ENCODE peak calls at places on chromosome 18, in eight cellular contexts. One of them, this sample, is unnamed.

GRCh38 chr18:26574958-26575864 is 26.9 kb upstream of the KCTD1 start:
- DNase-seq in ELF-1: peak; percentile 88
- DNase-seq in upper lobe of right lung: peak; percentile 80
- DNase-seq in EL: peak; percentile 66
- DNase-seq in HS-5: no peak
- DNase-seq in left ventricle myocardium inferior: peak; percentile 28
- DNase-seq in PC-9: peak; percentile 31
- DNase-seq in choroid plexus epithelial cell: peak; percentile 60
- DNase-seq in this sample: peak; percentile 52

GRCh38 chr18:13315000-13315399 is 96.4 kb downstream of the LDLRAD4 start:
- DNase-seq in ELF-1: no peak
- DNase-seq in left ventricle myocardium inferior: no peak
- DNase-seq in PC-9: no peak
- DNase-seq in choroid plexus epithelial cell: no peak
- DNase-seq in upper lobe of right lung: no peak
- DNase-seq in EL: no peak
- DNase-seq in HS-5: no peak
- DNase-seq in this sample: no peak

GRCh38 chr18:2971741-2972552 is 41.0 kb downstream of the LPIN2 start:
- DNase-seq in EL: no peak
- DNase-seq in ELF-1: no peak
- DNase-seq in PC-9: no peak
- DNase-seq in HS-5: no peak
- DNase-seq in choroid plexus epithelial cell: peak; percentile 60
- DNase-seq in upper lobe of right lung: peak; percentile 71
- DNase-seq in left ventricle myocardium inferior: peak; percentile 34
- DNase-seq in this sample: no peak

GRCh38 chr18:23306842-23307241 is 146.2 kb upstream of the RIOK3 start:
- DNase-seq in upper lobe of right lung: no peak
- DNase-seq in EL: no peak
- DNase-seq in PC-9: no peak
- DNase-seq in left ventricle myocardium inferior: no peak
- DNase-seq in ELF-1: no peak
- DNase-seq in HS-5: no peak
- DNase-seq in choroid plexus epithelial cell: no peak
- DNase-seq in this sample: no peak

GRCh38 chr18:51196116-51196810 is 1.2 kb downstream of the MEX3C start:
- DNase-seq in left ventricle myocardium inferior: peak; percentile 47
- DNase-seq in choroid plexus epithelial cell: peak; percentile 38
- DNase-seq in ELF-1: peak; percentile 57
- DNase-seq in PC-9: peak; percentile 8
- DNase-seq in upper lobe of right lung: peak; percentile 82
- DNase-seq in HS-5: no peak
- DNase-seq in EL: peak; percentile 28
- DNase-seq in this sample: peak; percentile 17

GRCh38 chr18:56709463-56709862 is 58.3 kb downstream of the WDR7 start:
- DNase-seq in ELF-1: peak; percentile 1
- DNase-seq in EL: peak; percentile 81
- DNase-seq in choroid plexus epithelial cell: peak; percentile 92
- DNase-seq in upper lobe of right lung: no peak
- DNase-seq in HS-5: peak; percentile 45
- DNase-seq in left ventricle myocardium inferior: no peak
- DNase-seq in PC-9: no peak
- DNase-seq in this sample: peak; percentile 73

GRCh38 chr18:48750485-48751175 is 200.1 kb downstream of the SMAD7 start:
- DNase-seq in choroid plexus epithelial cell: no peak
- DNase-seq in HS-5: no peak
- DNase-seq in left ventricle myocardium inferior: no peak
- DNase-seq in EL: no peak
- DNase-seq in ELF-1: no peak
- DNase-seq in upper lobe of right lung: no peak
- DNase-seq in PC-9: no peak
- DNase-seq in this sample: peak; percentile 35

GRCh38 chr18:6607348-6607747 is 122.2 kb upstream of the ARHGAP28 start:
- DNase-seq in EL: no peak
- DNase-seq in upper lobe of right lung: no peak
- DNase-seq in ELF-1: no peak
- DNase-seq in PC-9: no peak
- DNase-seq in left ventricle myocardium inferior: no peak
- DNase-seq in choroid plexus epithelial cell: no peak
- DNase-seq in HS-5: no peak
- DNase-seq in this sample: no peak

GRCh38 chr18:49100226-49100968 is 149.6 kb upstream of the SMAD7 start:
- DNase-seq in ELF-1: no peak
- DNase-seq in PC-9: no peak
- DNase-seq in HS-5: no peak
- DNase-seq in left ventricle myocardium inferior: no peak
- DNase-seq in EL: no peak
- DNase-seq in choroid plexus epithelial cell: peak; percentile 43
- DNase-seq in upper lobe of right lung: no peak
- DNase-seq in this sample: peak; percentile 9

GRCh38 chr18:79272916-79273315 is 122.8 kb upstream of the NFATC1 start:
- DNase-seq in choroid plexus epithelial cell: no peak
- DNase-seq in PC-9: no peak
- DNase-seq in left ventricle myocardium inferior: no peak
- DNase-seq in EL: no peak
- DNase-seq in upper lobe of right lung: no peak
- DNase-seq in ELF-1: no peak
- DNase-seq in HS-5: no peak
- DNase-seq in this sample: no peak

GRCh38 chr18:41135146-41135545 is 819.9 kb upstream of the PIK3C3 start:
- DNase-seq in choroid plexus epithelial cell: no peak
- DNase-seq in ELF-1: no peak
- DNase-seq in PC-9: no peak
- DNase-seq in EL: no peak
- DNase-seq in left ventricle myocardium inferior: no peak
- DNase-seq in HS-5: no peak
- DNase-seq in upper lobe of right lung: no peak
- DNase-seq in this sample: no peak

GRCh38 chr18:63236990-63237389 is 82.6 kb downstream of the BCL2 start:
- DNase-seq in HS-5: no peak
- DNase-seq in EL: no peak
- DNase-seq in left ventricle myocardium inferior: peak; percentile 25
- DNase-seq in ELF-1: no peak
- DNase-seq in PC-9: no peak
- DNase-seq in upper lobe of right lung: peak; percentile 69
- DNase-seq in choroid plexus epithelial cell: no peak
- DNase-seq in this sample: no peak

GRCh38 chr18:78525364-78526111 is 454.1 kb upstream of the SALL3 start:
- DNase-seq in ELF-1: no peak
- DNase-seq in upper lobe of right lung: no peak
- DNase-seq in choroid plexus epithelial cell: peak; percentile 38
- DNase-seq in EL: no peak
- DNase-seq in PC-9: no peak
- DNase-seq in left ventricle myocardium inferior: no peak
- DNase-seq in HS-5: no peak
- DNase-seq in this sample: peak; percentile 4

GRCh38 chr18:51191139-51191717 is 6.3 kb downstream of the MEX3C start:
- DNase-seq in HS-5: no peak
- DNase-seq in left ventricle myocardium inferior: no peak
- DNase-seq in PC-9: no peak
- DNase-seq in ELF-1: no peak
- DNase-seq in EL: no peak
- DNase-seq in choroid plexus epithelial cell: no peak
- DNase-seq in upper lobe of right lung: no peak
- DNase-seq in this sample: no peak

GRCh38 chr18:31040982-31041345 is 1.6 kb downstream of the DSC3 start:
- DNase-seq in left ventricle myocardium inferior: no peak
- DNase-seq in HS-5: no peak
- DNase-seq in PC-9: no peak
- DNase-seq in EL: no peak
- DNase-seq in choroid plexus epithelial cell: no peak
- DNase-seq in upper lobe of right lung: no peak
- DNase-seq in ELF-1: peak; percentile 53
- DNase-seq in this sample: peak; percentile 60

GRCh38 chr18:63553117-63553516 is 10.9 kb downstream of the SERPINB12 start:
- DNase-seq in left ventricle myocardium inferior: no peak
- DNase-seq in ELF-1: peak; percentile 3
- DNase-seq in HS-5: peak; percentile 37
- DNase-seq in choroid plexus epithelial cell: peak; percentile 78
- DNase-seq in EL: peak; percentile 83
- DNase-seq in PC-9: peak; percentile 50
- DNase-seq in upper lobe of right lung: no peak
- DNase-seq in this sample: peak; percentile 62

GRCh38 chr18:57445488-57446319 is 10.5 kb downstream of the ONECUT2 start:
- DNase-seq in choroid plexus epithelial cell: no peak
- DNase-seq in PC-9: no peak
- DNase-seq in left ventricle myocardium inferior: no peak
- DNase-seq in upper lobe of right lung: no peak
- DNase-seq in ELF-1: peak; percentile 56
- DNase-seq in HS-5: no peak
- DNase-seq in EL: no peak
- DNase-seq in this sample: no peak

GRCh38 chr18:80154293-80154692 is 45.2 kb downstream of the ADNP2 start:
- DNase-seq in left ventricle myocardium inferior: no peak
- DNase-seq in HS-5: no peak
- DNase-seq in EL: peak; percentile 31
- DNase-seq in upper lobe of right lung: no peak
- DNase-seq in ELF-1: no peak
- DNase-seq in PC-9: no peak
- DNase-seq in choroid plexus epithelial cell: peak; percentile 46
- DNase-seq in this sample: peak; percentile 46

GRCh38 chr18:77086656-77087390 is 45.8 kb downstream of the MBP start:
- DNase-seq in HS-5: no peak
- DNase-seq in EL: no peak
- DNase-seq in ELF-1: no peak
- DNase-seq in left ventricle myocardium inferior: no peak
- DNase-seq in PC-9: peak; percentile 25
- DNase-seq in choroid plexus epithelial cell: peak; percentile 36
- DNase-seq in upper lobe of right lung: no peak
- DNase-seq in this sample: no peak

GRCh38 chr18:58196164-58196563 is 152.1 kb downstream of the NEDD4L start:
- DNase-seq in upper lobe of right lung: no peak
- DNase-seq in PC-9: no peak
- DNase-seq in EL: peak; percentile 42
- DNase-seq in ELF-1: no peak
- DNase-seq in HS-5: no peak
- DNase-seq in left ventricle myocardium inferior: no peak
- DNase-seq in choroid plexus epithelial cell: no peak
- DNase-seq in this sample: peak; percentile 52

GRCh38 chr18:28469946-28470345 is 293.0 kb upstream of the CDH2 start:
- DNase-seq in ELF-1: no peak
- DNase-seq in left ventricle myocardium inferior: no peak
- DNase-seq in choroid plexus epithelial cell: peak; percentile 3
- DNase-seq in upper lobe of right lung: no peak
- DNase-seq in EL: peak; percentile 1
- DNase-seq in PC-9: no peak
- DNase-seq in HS-5: no peak
- DNase-seq in this sample: no peak

GRCh38 chr18:2515408-2515807 is 55.9 kb downstream of the METTL4 start:
- DNase-seq in PC-9: no peak
- DNase-seq in EL: peak; percentile 89
- DNase-seq in choroid plexus epithelial cell: peak; percentile 67
- DNase-seq in upper lobe of right lung: no peak
- DNase-seq in HS-5: peak; percentile 81
- DNase-seq in ELF-1: no peak
- DNase-seq in left ventricle myocardium inferior: no peak
- DNase-seq in this sample: peak; percentile 84

GRCh38 chr18:51391731-51392130 is 194.2 kb upstream of the MEX3C start:
- DNase-seq in HS-5: no peak
- DNase-seq in PC-9: no peak
- DNase-seq in choroid plexus epithelial cell: no peak
- DNase-seq in left ventricle myocardium inferior: no peak
- DNase-seq in EL: no peak
- DNase-seq in ELF-1: no peak
- DNase-seq in upper lobe of right lung: no peak
- DNase-seq in this sample: no peak

GRCh38 chr18:9848170-9848854 is 37.5 kb upstream of the TXNDC2 start:
- DNase-seq in EL: no peak
- DNase-seq in choroid plexus epithelial cell: no peak
- DNase-seq in PC-9: no peak
- DNase-seq in upper lobe of right lung: no peak
- DNase-seq in HS-5: no peak
- DNase-seq in left ventricle myocardium inferior: no peak
- DNase-seq in ELF-1: no peak
- DNase-seq in this sample: no peak

GRCh38 chr18:74264303-74265020 is 27.3 kb downstream of the CYB5A start:
- DNase-seq in choroid plexus epithelial cell: no peak
- DNase-seq in left ventricle myocardium inferior: no peak
- DNase-seq in HS-5: no peak
- DNase-seq in upper lobe of right lung: no peak
- DNase-seq in PC-9: no peak
- DNase-seq in EL: no peak
- DNase-seq in ELF-1: no peak
- DNase-seq in this sample: no peak

GRCh38 chr18:50674307-50674706 is 114.4 kb downstream of the MAPK4 start:
- DNase-seq in left ventricle myocardium inferior: peak; percentile 46
- DNase-seq in EL: no peak
- DNase-seq in PC-9: no peak
- DNase-seq in ELF-1: no peak
- DNase-seq in choroid plexus epithelial cell: no peak
- DNase-seq in HS-5: no peak
- DNase-seq in upper lobe of right lung: no peak
- DNase-seq in this sample: no peak